ENCODE peak calls at places on chromosome 11, in seven cellular contexts. One of them, this sample, is unnamed. For H3K27me3, the result is how much of the 10 kb centered on the place peaks cover.

GRCh38 chr11:85822814-85823213 is 11.9 kb upstream of the SYTL2 start:
- DNase-seq in mesenchymal stem cell: peak
- DNase-seq in H9: no peak
- DNase-seq in neuronal stem cell: no peak
- DNase-seq in IMR-90: peak
- DNase-seq in mesendoderm: no peak
- DNase-seq in H1: no peak
- DNase-seq in this sample: no peak

GRCh38 chr11:28529046-28529445 is 420.9 kb downstream of the METTL15 start:
- DNase-seq in IMR-90: peak
- DNase-seq in mesenchymal stem cell: peak
- DNase-seq in mesendoderm: peak
- DNase-seq in neuronal stem cell: no peak
- DNase-seq in H9: no peak
- DNase-seq in H1: no peak
- DNase-seq in this sample: no peak

GRCh38 chr11:46299425-46300067 is 22.1 kb downstream of the CREB3L1 start:
- DNase-seq in H9: no peak
- DNase-seq in mesendoderm: no peak
- DNase-seq in neuronal stem cell: no peak
- DNase-seq in mesenchymal stem cell: peak
- DNase-seq in H1: no peak
- DNase-seq in IMR-90: peak
- DNase-seq in this sample: no peak

GRCh38 chr11:36362902-36363301 is 66.8 kb downstream of the PRR5L start:
- DNase-seq in H9: no peak
- DNase-seq in mesenchymal stem cell: peak
- DNase-seq in mesendoderm: peak
- DNase-seq in H1: no peak
- DNase-seq in IMR-90: peak
- DNase-seq in neuronal stem cell: no peak
- DNase-seq in this sample: peak

GRCh38 chr11:127521413-127521812 is 520.8 kb upstream of the KIRREL3 start:
- DNase-seq in mesendoderm: no peak
- DNase-seq in mesenchymal stem cell: peak
- DNase-seq in neuronal stem cell: no peak
- DNase-seq in IMR-90: peak
- DNase-seq in H1: no peak
- DNase-seq in H9: no peak
- DNase-seq in this sample: peak

GRCh38 chr11:88352139-88352538 is 14.6 kb upstream of the CTSC start:
- DNase-seq in neuronal stem cell: no peak
- DNase-seq in H1: no peak
- DNase-seq in H9: no peak
- DNase-seq in IMR-90: peak
- DNase-seq in mesendoderm: no peak
- DNase-seq in mesenchymal stem cell: peak
- DNase-seq in this sample: no peak

GRCh38 chr11:114440971-114441810 is 1.9 kb downstream of the REXO2 start:
- DNase-seq in H1: no peak
- DNase-seq in mesendoderm: no peak
- DNase-seq in mesenchymal stem cell: peak
- DNase-seq in IMR-90: no peak
- DNase-seq in H9: no peak
- DNase-seq in neuronal stem cell: no peak
- DNase-seq in this sample: no peak

GRCh38 chr11:125082611-125083311 is 19.7 kb downstream of the SLC37A2 start:
- DNase-seq in neuronal stem cell: no peak
- DNase-seq in H9: no peak
- DNase-seq in IMR-90: peak
- DNase-seq in mesendoderm: no peak
- DNase-seq in mesenchymal stem cell: peak
- DNase-seq in H1: no peak
- DNase-seq in this sample: no peak

GRCh38 chr11:46248270-46249102 is 29.0 kb upstream of the CREB3L1 start:
- DNase-seq in mesenchymal stem cell: peak
- DNase-seq in H9: peak
- DNase-seq in H1: no peak
- DNase-seq in neuronal stem cell: no peak
- DNase-seq in IMR-90: peak
- DNase-seq in mesendoderm: peak
- DNase-seq in this sample: peak

GRCh38 chr11:8080674-8081590 is at the start of gene TUB:
- DNase-seq in mesendoderm: peak
- DNase-seq in neuronal stem cell: no peak
- DNase-seq in IMR-90: no peak
- DNase-seq in H1: no peak
- DNase-seq in mesenchymal stem cell: peak
- DNase-seq in H9: peak
- DNase-seq in this sample: peak

GRCh38 chr11:122161191-122161590 is 45.2 kb upstream of the BLID start:
- DNase-seq in IMR-90: no peak
- DNase-seq in H9: no peak
- DNase-seq in H1: no peak
- DNase-seq in mesenchymal stem cell: no peak
- DNase-seq in mesendoderm: no peak
- DNase-seq in neuronal stem cell: no peak
- DNase-seq in this sample: no peak

GRCh38 chr11:122159861-122160260 is 43.8 kb upstream of the BLID start:
- DNase-seq in mesendoderm: no peak
- DNase-seq in H9: no peak
- DNase-seq in neuronal stem cell: no peak
- DNase-seq in mesenchymal stem cell: no peak
- DNase-seq in H1: no peak
- DNase-seq in IMR-90: no peak
- DNase-seq in this sample: no peak

GRCh38 chr11:122162095-122162494 is 46.1 kb upstream of the BLID start:
- DNase-seq in mesendoderm: no peak
- DNase-seq in H1: no peak
- DNase-seq in neuronal stem cell: no peak
- DNase-seq in IMR-90: no peak
- DNase-seq in mesenchymal stem cell: peak
- DNase-seq in H9: no peak
- DNase-seq in this sample: no peak

GRCh38 chr11:122157540-122158173 is 41.6 kb upstream of the BLID start:
- DNase-seq in mesendoderm: no peak
- DNase-seq in H9: no peak
- DNase-seq in neuronal stem cell: no peak
- DNase-seq in H1: no peak
- DNase-seq in IMR-90: no peak
- DNase-seq in mesenchymal stem cell: no peak
- DNase-seq in this sample: no peak

GRCh38 chr11:122159173-122159701 is 43.2 kb upstream of the BLID start:
- DNase-seq in H1: no peak
- DNase-seq in H9: no peak
- DNase-seq in neuronal stem cell: no peak
- DNase-seq in mesendoderm: peak
- DNase-seq in mesenchymal stem cell: peak
- DNase-seq in IMR-90: peak
- DNase-seq in this sample: no peak
- H3K9ac ChIP-seq in H1: no peak
- H3K9ac ChIP-seq in H9: no peak
- H3K9ac ChIP-seq in neuronal stem cell: peak
- H3K9ac ChIP-seq in mesendoderm: no peak
- H3K9ac ChIP-seq in mesenchymal stem cell: peak
- H3K9ac ChIP-seq in IMR-90: peak
- H3K9ac ChIP-seq in this sample: no peak

GRCh38 chr11:129320485-129320884 is 55.2 kb upstream of the BARX2 start:
- DNase-seq in mesenchymal stem cell: no peak
- DNase-seq in IMR-90: no peak
- DNase-seq in H9: no peak
- DNase-seq in neuronal stem cell: no peak
- DNase-seq in H1: no peak
- DNase-seq in mesendoderm: no peak
- DNase-seq in this sample: no peak

GRCh38 chr11:129321076-129321475 is 54.6 kb upstream of the BARX2 start:
- DNase-seq in H9: no peak
- DNase-seq in IMR-90: no peak
- DNase-seq in mesenchymal stem cell: no peak
- DNase-seq in mesendoderm: no peak
- DNase-seq in neuronal stem cell: no peak
- DNase-seq in H1: no peak
- DNase-seq in this sample: no peak

GRCh38 chr11:129319201-129319600 is 56.4 kb upstream of the BARX2 start:
- DNase-seq in H9: no peak
- DNase-seq in H1: no peak
- DNase-seq in IMR-90: no peak
- DNase-seq in mesendoderm: no peak
- DNase-seq in neuronal stem cell: no peak
- DNase-seq in mesenchymal stem cell: no peak
- DNase-seq in this sample: no peak

GRCh38 chr11:129317564-129317963 is 58.1 kb upstream of the BARX2 start:
- DNase-seq in H1: no peak
- DNase-seq in mesendoderm: no peak
- DNase-seq in IMR-90: no peak
- DNase-seq in H9: no peak
- DNase-seq in neuronal stem cell: no peak
- DNase-seq in mesenchymal stem cell: no peak
- DNase-seq in this sample: no peak

DNA sequence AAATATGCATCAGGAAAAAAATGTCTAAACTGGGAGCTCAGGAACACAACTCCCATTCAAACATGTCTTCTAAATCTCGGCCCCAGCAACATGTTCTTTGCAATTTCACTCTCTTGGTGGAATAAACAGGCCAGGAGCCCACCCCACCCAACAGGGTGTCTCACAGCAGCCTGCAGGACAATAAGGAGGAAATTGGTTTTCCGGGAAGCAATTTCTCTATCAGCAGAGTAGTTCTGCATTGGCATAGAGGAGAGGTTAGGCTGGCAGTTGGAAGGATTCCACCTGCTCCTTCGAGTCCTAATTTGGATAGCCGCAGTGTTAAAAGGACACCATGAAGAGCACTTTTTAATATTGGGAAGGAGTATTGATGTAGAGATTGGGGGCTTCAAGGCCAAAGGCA is 55.9 kb upstream of the BARX2 start:
- DNase-seq in neuronal stem cell: no peak
- DNase-seq in IMR-90: no peak
- DNase-seq in mesendoderm: no peak
- DNase-seq in H1: no peak
- DNase-seq in H9: no peak
- DNase-seq in mesenchymal stem cell: no peak
- DNase-seq in this sample: no peak
- H2BK5ac ChIP-seq in neuronal stem cell: no peak
- H2BK5ac ChIP-seq in IMR-90: no peak
- H2BK5ac ChIP-seq in mesendoderm: no peak
- H2BK5ac ChIP-seq in H1: no peak
- H2BK5ac ChIP-seq in H9: no peak
- H2BK5ac ChIP-seq in mesenchymal stem cell: no peak
- H2BK5ac ChIP-seq in this sample: no peak

GRCh38 chr11:77179048-77179447 is 51.0 kb downstream of the MYO7A start:
- DNase-seq in IMR-90: no peak
- DNase-seq in mesendoderm: no peak
- DNase-seq in H9: no peak
- DNase-seq in H1: no peak
- DNase-seq in neuronal stem cell: no peak
- DNase-seq in mesenchymal stem cell: no peak
- DNase-seq in this sample: no peak
- H3K27me3 ChIP-seq in IMR-90: under half
- H3K27me3 ChIP-seq in mesendoderm: under half
- H3K27me3 ChIP-seq in H9: under half
- H3K27me3 ChIP-seq in H1: under half
- H3K27me3 ChIP-seq in neuronal stem cell: under half
- H3K27me3 ChIP-seq in mesenchymal stem cell: under half
- H3K27me3 ChIP-seq in this sample: under half

GRCh38 chr11:66696186-66696585 is 18.5 kb upstream of the RBM4B start:
- DNase-seq in H9: no peak
- DNase-seq in IMR-90: no peak
- DNase-seq in mesenchymal stem cell: no peak
- DNase-seq in H1: no peak
- DNase-seq in mesendoderm: no peak
- DNase-seq in neuronal stem cell: no peak
- DNase-seq in this sample: no peak
- H3K9ac ChIP-seq in H9: no peak
- H3K9ac ChIP-seq in IMR-90: no peak
- H3K9ac ChIP-seq in mesenchymal stem cell: no peak
- H3K9ac ChIP-seq in H1: no peak
- H3K9ac ChIP-seq in mesendoderm: no peak
- H3K9ac ChIP-seq in neuronal stem cell: no peak
- H3K9ac ChIP-seq in this sample: no peak

GRCh38 chr11:134289167-134289566 is 13.0 kb downstream of the GLB1L3 start:
- DNase-seq in neuronal stem cell: no peak
- DNase-seq in mesendoderm: no peak
- DNase-seq in IMR-90: no peak
- DNase-seq in H9: no peak
- DNase-seq in H1: no peak
- DNase-seq in mesenchymal stem cell: no peak
- DNase-seq in this sample: no peak

GRCh38 chr11:134290646-134291045 is 14.5 kb downstream of the GLB1L3 start:
- DNase-seq in H9: no peak
- DNase-seq in H1: no peak
- DNase-seq in mesenchymal stem cell: no peak
- DNase-seq in IMR-90: no peak
- DNase-seq in mesendoderm: no peak
- DNase-seq in neuronal stem cell: no peak
- DNase-seq in this sample: no peak

GRCh38 chr11:134288486-134288885 is 12.3 kb downstream of the GLB1L3 start:
- DNase-seq in mesenchymal stem cell: no peak
- DNase-seq in mesendoderm: no peak
- DNase-seq in H1: no peak
- DNase-seq in neuronal stem cell: no peak
- DNase-seq in IMR-90: no peak
- DNase-seq in H9: no peak
- DNase-seq in this sample: no peak

GRCh38 chr11:134291196-134291595 is 15.0 kb downstream of the GLB1L3 start:
- DNase-seq in mesenchymal stem cell: no peak
- DNase-seq in H1: no peak
- DNase-seq in IMR-90: no peak
- DNase-seq in neuronal stem cell: no peak
- DNase-seq in mesendoderm: no peak
- DNase-seq in H9: no peak
- DNase-seq in this sample: peak

DNA sequence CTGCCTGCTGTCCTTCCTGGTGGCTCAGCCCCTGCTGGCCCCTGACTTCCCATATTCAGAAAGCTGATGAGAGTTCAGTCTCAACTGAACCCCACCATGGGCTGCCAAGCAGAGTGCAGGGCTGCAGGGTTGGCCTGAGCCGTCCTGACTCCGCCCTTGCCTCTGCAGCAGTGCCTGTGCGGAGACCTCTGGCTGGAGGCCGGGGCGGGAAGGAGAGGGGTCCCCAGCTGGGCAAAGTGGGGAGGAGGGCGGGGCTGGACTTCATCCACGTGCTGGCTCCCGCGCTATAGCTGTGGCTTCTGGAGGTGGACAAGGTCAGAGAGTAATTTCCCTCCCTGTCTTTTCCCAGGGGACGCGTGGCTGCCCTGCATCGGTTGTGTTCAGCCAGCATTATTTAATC is 13.6 kb downstream of the GLB1L3 start:
- DNase-seq in mesendoderm: no peak
- DNase-seq in neuronal stem cell: no peak
- DNase-seq in H1: no peak
- DNase-seq in mesenchymal stem cell: no peak
- DNase-seq in H9: peak
- DNase-seq in IMR-90: no peak
- DNase-seq in this sample: no peak
- H2BK5ac ChIP-seq in mesendoderm: no peak
- H2BK5ac ChIP-seq in neuronal stem cell: no peak
- H2BK5ac ChIP-seq in H1: no peak
- H2BK5ac ChIP-seq in mesenchymal stem cell: no peak
- H2BK5ac ChIP-seq in H9: no peak
- H2BK5ac ChIP-seq in IMR-90: no peak
- H2BK5ac ChIP-seq in this sample: no peak